ENCODE peak calls at places on chromosomes 3 and 15, in eight cellular contexts. One of them, this sample, is unnamed.

GRCh38 chr3:122003596-122003995 is 18.5 kb downstream of the ILDR1 start:
- DNase-seq in aorta: no peak
- DNase-seq in body of pancreas: no peak
- DNase-seq in adrenal gland: no peak
- DNase-seq in transverse colon: no peak
- DNase-seq in CD4-positive, alpha-beta memory T cell: no peak
- DNase-seq in stomach: no peak
- DNase-seq in cardiac muscle cell: no peak
- DNase-seq in this sample: no peak

GRCh38 chr15:79101866-79102581 is 11.4 kb upstream of the RASGRF1 start:
- DNase-seq in aorta: no peak
- DNase-seq in body of pancreas: no peak
- DNase-seq in adrenal gland: no peak
- DNase-seq in transverse colon: no peak
- DNase-seq in CD4-positive, alpha-beta memory T cell: no peak
- DNase-seq in stomach: no peak
- DNase-seq in cardiac muscle cell: peak; percentile 41
- DNase-seq in this sample: no peak

GRCh38 chr3:151412989-151413388 is 28.4 kb upstream of the P2RY12 start:
- DNase-seq in aorta: no peak
- DNase-seq in body of pancreas: no peak
- DNase-seq in adrenal gland: no peak
- DNase-seq in transverse colon: no peak
- DNase-seq in CD4-positive, alpha-beta memory T cell: no peak
- DNase-seq in stomach: no peak
- DNase-seq in cardiac muscle cell: no peak
- DNase-seq in this sample: no peak

GRCh38 chr15:79455361-79455760 is 23.2 kb downstream of the MINAR1 start:
- DNase-seq in aorta: no peak
- DNase-seq in body of pancreas: no peak
- DNase-seq in adrenal gland: no peak
- DNase-seq in transverse colon: no peak
- DNase-seq in CD4-positive, alpha-beta memory T cell: no peak
- DNase-seq in stomach: no peak
- DNase-seq in cardiac muscle cell: no peak
- DNase-seq in this sample: no peak

GRCh38 chr15:43514241-43515057 is 3.0 kb upstream of the MAP1A start:
- DNase-seq in aorta: peak; percentile 66
- DNase-seq in body of pancreas: no peak
- DNase-seq in adrenal gland: no peak
- DNase-seq in transverse colon: peak; percentile 22
- DNase-seq in CD4-positive, alpha-beta memory T cell: no peak
- DNase-seq in stomach: no peak
- DNase-seq in cardiac muscle cell: peak; percentile 30
- DNase-seq in this sample: no peak

GRCh38 chr15:81098349-81098748 is 35.7 kb upstream of the CFAP161 start:
- DNase-seq in aorta: no peak
- DNase-seq in body of pancreas: no peak
- DNase-seq in adrenal gland: no peak
- DNase-seq in transverse colon: no peak
- DNase-seq in CD4-positive, alpha-beta memory T cell: no peak
- DNase-seq in stomach: no peak
- DNase-seq in cardiac muscle cell: no peak
- DNase-seq in this sample: no peak

GRCh38 chr3:180762866-180763265 is 83.6 kb upstream of the CCDC39 start:
- DNase-seq in aorta: no peak
- DNase-seq in body of pancreas: no peak
- DNase-seq in adrenal gland: no peak
- DNase-seq in transverse colon: no peak
- DNase-seq in CD4-positive, alpha-beta memory T cell: no peak
- DNase-seq in stomach: no peak
- DNase-seq in cardiac muscle cell: no peak
- DNase-seq in this sample: no peak

GRCh38 chr3:136708339-136708985 is 43.7 kb downstream of the STAG1 start:
- DNase-seq in aorta: no peak
- DNase-seq in body of pancreas: no peak
- DNase-seq in adrenal gland: no peak
- DNase-seq in transverse colon: no peak
- DNase-seq in CD4-positive, alpha-beta memory T cell: no peak
- DNase-seq in stomach: no peak
- DNase-seq in cardiac muscle cell: peak; percentile 13
- DNase-seq in this sample: no peak

GRCh38 chr3:148861277-148861869 is 3.7 kb upstream of the CPA3 start:
- DNase-seq in aorta: no peak
- DNase-seq in body of pancreas: no peak
- DNase-seq in adrenal gland: no peak
- DNase-seq in transverse colon: no peak
- DNase-seq in CD4-positive, alpha-beta memory T cell: peak; percentile 13
- DNase-seq in stomach: no peak
- DNase-seq in cardiac muscle cell: peak; percentile 70
- DNase-seq in this sample: no peak

GRCh38 chr3:195448205-195448875 is 5.5 kb upstream of the ACAP2 start:
- DNase-seq in aorta: no peak
- DNase-seq in body of pancreas: no peak
- DNase-seq in adrenal gland: no peak
- DNase-seq in transverse colon: no peak
- DNase-seq in CD4-positive, alpha-beta memory T cell: no peak
- DNase-seq in stomach: no peak
- DNase-seq in cardiac muscle cell: no peak
- DNase-seq in this sample: no peak

GRCh38 chr15:27707216-27707710 is 391.9 kb downstream of the OCA2 start:
- DNase-seq in aorta: no peak
- DNase-seq in body of pancreas: no peak
- DNase-seq in adrenal gland: no peak
- DNase-seq in transverse colon: no peak
- DNase-seq in CD4-positive, alpha-beta memory T cell: no peak
- DNase-seq in stomach: no peak
- DNase-seq in cardiac muscle cell: no peak
- DNase-seq in this sample: no peak

GRCh38 chr3:143480306-143480852 is 360.8 kb downstream of the CHST2 start:
- DNase-seq in aorta: no peak
- DNase-seq in body of pancreas: no peak
- DNase-seq in adrenal gland: no peak
- DNase-seq in transverse colon: no peak
- DNase-seq in CD4-positive, alpha-beta memory T cell: no peak
- DNase-seq in stomach: no peak
- DNase-seq in cardiac muscle cell: peak; percentile 36
- DNase-seq in this sample: no peak

GRCh38 chr3:105608623-105609022 is 241.9 kb downstream of the ALCAM start:
- DNase-seq in aorta: no peak
- DNase-seq in body of pancreas: no peak
- DNase-seq in adrenal gland: no peak
- DNase-seq in transverse colon: no peak
- DNase-seq in CD4-positive, alpha-beta memory T cell: no peak
- DNase-seq in stomach: no peak
- DNase-seq in cardiac muscle cell: no peak
- DNase-seq in this sample: no peak

GRCh38 chr3:50627407-50628051 is 10.6 kb downstream of the MAPKAPK3 start:
- DNase-seq in aorta: peak; percentile 71
- DNase-seq in body of pancreas: no peak
- DNase-seq in adrenal gland: peak; percentile 83
- DNase-seq in transverse colon: no peak
- DNase-seq in CD4-positive, alpha-beta memory T cell: no peak
- DNase-seq in stomach: peak; percentile 38
- DNase-seq in cardiac muscle cell: peak; percentile 35
- DNase-seq in this sample: peak; percentile 81

GRCh38 chr15:47650564-47650963 is 66.7 kb upstream of the SEMA6D start:
- DNase-seq in aorta: no peak
- DNase-seq in body of pancreas: no peak
- DNase-seq in adrenal gland: no peak
- DNase-seq in transverse colon: no peak
- DNase-seq in CD4-positive, alpha-beta memory T cell: no peak
- DNase-seq in stomach: no peak
- DNase-seq in cardiac muscle cell: no peak
- DNase-seq in this sample: no peak

GRCh38 chr3:168248383-168249047 is 152.8 kb upstream of the GOLIM4 start:
- DNase-seq in aorta: peak; percentile 47
- DNase-seq in body of pancreas: peak; percentile 41
- DNase-seq in adrenal gland: no peak
- DNase-seq in transverse colon: no peak
- DNase-seq in CD4-positive, alpha-beta memory T cell: no peak
- DNase-seq in stomach: peak; percentile 29
- DNase-seq in cardiac muscle cell: peak; percentile 46
- DNase-seq in this sample: no peak

GRCh38 chr3:39383190-39383912 is at the start of gene SLC25A38:
- DNase-seq in aorta: peak; percentile 89
- DNase-seq in body of pancreas: peak; percentile 83
- DNase-seq in adrenal gland: peak; percentile 82
- DNase-seq in transverse colon: peak; percentile 85
- DNase-seq in CD4-positive, alpha-beta memory T cell: peak; percentile 85
- DNase-seq in stomach: peak; percentile 80
- DNase-seq in cardiac muscle cell: peak; percentile 91
- DNase-seq in this sample: peak; percentile 92

GRCh38 chr3:127207727-127208482 is 15.0 kb downstream of the PRR23E start:
- DNase-seq in aorta: no peak
- DNase-seq in body of pancreas: no peak
- DNase-seq in adrenal gland: no peak
- DNase-seq in transverse colon: no peak
- DNase-seq in CD4-positive, alpha-beta memory T cell: no peak
- DNase-seq in stomach: peak; percentile 20
- DNase-seq in cardiac muscle cell: no peak
- DNase-seq in this sample: no peak

GRCh38 chr3:38348903-38349302 is 2.3 kb downstream of the XYLB start:
- DNase-seq in aorta: no peak
- DNase-seq in body of pancreas: no peak
- DNase-seq in adrenal gland: no peak
- DNase-seq in transverse colon: no peak
- DNase-seq in CD4-positive, alpha-beta memory T cell: no peak
- DNase-seq in stomach: no peak
- DNase-seq in cardiac muscle cell: peak; percentile 47
- DNase-seq in this sample: no peak

DNA sequence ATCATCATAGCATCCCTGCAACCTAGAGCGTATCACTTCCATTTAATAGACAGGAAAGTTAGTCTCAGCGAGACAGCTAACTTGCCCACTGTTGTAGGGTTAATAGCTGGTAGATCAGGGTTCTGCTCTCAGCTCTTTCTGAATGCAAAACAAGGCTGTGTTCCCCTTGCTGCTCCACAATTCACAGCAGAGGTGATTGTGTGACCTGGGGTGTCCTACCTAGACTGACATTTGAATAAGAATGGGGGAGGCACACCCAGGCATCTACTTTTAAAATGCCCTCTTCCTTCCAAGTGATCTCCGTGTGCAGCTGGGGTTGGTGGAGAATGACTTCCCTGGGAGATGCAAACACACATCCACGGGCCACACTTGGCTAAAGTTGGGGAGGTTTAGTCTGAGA is 43.0 kb upstream of the CACNA2D3 start:
- DNase-seq in aorta: no peak
- DNase-seq in body of pancreas: no peak
- DNase-seq in adrenal gland: no peak
- DNase-seq in transverse colon: no peak
- DNase-seq in CD4-positive, alpha-beta memory T cell: no peak
- DNase-seq in stomach: no peak
- DNase-seq in cardiac muscle cell: no peak
- DNase-seq in this sample: no peak
- H3K27ac ChIP-seq in aorta: no peak overlapping the region
- H3K27ac ChIP-seq in body of pancreas: no peak overlapping the region
- H3K27ac ChIP-seq in adrenal gland: no peak overlapping the region
- H3K27ac ChIP-seq in transverse colon: no peak overlapping the region
- H3K27ac ChIP-seq in CD4-positive, alpha-beta memory T cell: no peak overlapping the region
- H3K27ac ChIP-seq in stomach: no peak overlapping the region
- H3K27ac ChIP-seq in cardiac muscle cell: no peak overlapping the region
- H3K27ac ChIP-seq in this sample: no peak overlapping the region

GRCh38 chr3:64462203-64463120 is 225.3 kb downstream of the ADAMTS9 start:
- DNase-seq in aorta: no peak
- DNase-seq in body of pancreas: no peak
- DNase-seq in adrenal gland: no peak
- DNase-seq in transverse colon: no peak
- DNase-seq in CD4-positive, alpha-beta memory T cell: no peak
- DNase-seq in stomach: no peak
- DNase-seq in cardiac muscle cell: peak; percentile 87
- DNase-seq in this sample: no peak
- H3K27ac ChIP-seq in aorta: no peak overlapping the region
- H3K27ac ChIP-seq in body of pancreas: no peak overlapping the region
- H3K27ac ChIP-seq in adrenal gland: no peak overlapping the region
- H3K27ac ChIP-seq in transverse colon: no peak overlapping the region
- H3K27ac ChIP-seq in CD4-positive, alpha-beta memory T cell: no peak overlapping the region
- H3K27ac ChIP-seq in stomach: peak overlapping the region; percentile 16
- H3K27ac ChIP-seq in cardiac muscle cell: no peak overlapping the region
- H3K27ac ChIP-seq in this sample: no peak overlapping the region

GRCh38 chr3:117606860-117607259 is 897.3 kb downstream of the TUSC7 start:
- DNase-seq in aorta: no peak
- DNase-seq in body of pancreas: no peak
- DNase-seq in adrenal gland: no peak
- DNase-seq in transverse colon: no peak
- DNase-seq in CD4-positive, alpha-beta memory T cell: no peak
- DNase-seq in stomach: no peak
- DNase-seq in cardiac muscle cell: no peak
- DNase-seq in this sample: no peak

GRCh38 chr3:117602054-117602644 is 892.6 kb downstream of the TUSC7 start:
- DNase-seq in aorta: no peak
- DNase-seq in body of pancreas: no peak
- DNase-seq in adrenal gland: no peak
- DNase-seq in transverse colon: no peak
- DNase-seq in CD4-positive, alpha-beta memory T cell: no peak
- DNase-seq in stomach: no peak
- DNase-seq in cardiac muscle cell: no peak
- DNase-seq in this sample: no peak

GRCh38 chr3:117600112-117600511 is 890.5 kb downstream of the TUSC7 start:
- DNase-seq in aorta: no peak
- DNase-seq in body of pancreas: peak; percentile 52
- DNase-seq in adrenal gland: no peak
- DNase-seq in transverse colon: no peak
- DNase-seq in CD4-positive, alpha-beta memory T cell: no peak
- DNase-seq in stomach: peak; percentile 37
- DNase-seq in cardiac muscle cell: no peak
- DNase-seq in this sample: peak; percentile 46

GRCh38 chr3:117600666-117601065 is 891.1 kb downstream of the TUSC7 start:
- DNase-seq in aorta: no peak
- DNase-seq in body of pancreas: no peak
- DNase-seq in adrenal gland: no peak
- DNase-seq in transverse colon: no peak
- DNase-seq in CD4-positive, alpha-beta memory T cell: no peak
- DNase-seq in stomach: no peak
- DNase-seq in cardiac muscle cell: no peak
- DNase-seq in this sample: no peak

DNA sequence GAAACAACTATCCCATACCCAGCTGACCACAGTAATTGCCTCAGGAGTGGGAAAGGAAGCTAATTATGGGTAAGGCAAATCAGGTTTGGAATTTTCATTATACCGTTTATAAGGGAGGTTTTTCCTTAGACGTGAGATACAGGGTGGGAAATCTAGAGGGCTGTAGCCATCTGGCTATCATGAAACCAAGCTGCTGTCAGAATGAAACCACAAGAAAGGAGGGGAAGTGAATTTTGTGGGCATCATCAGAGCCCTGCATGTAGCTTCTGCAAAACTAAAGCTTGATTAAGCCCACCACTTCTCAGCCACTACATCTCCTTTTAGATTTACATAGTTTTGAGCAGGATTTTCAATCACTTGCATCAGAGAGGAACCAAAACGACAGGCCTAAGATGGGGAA is 893.5 kb downstream of the TUSC7 start:
- DNase-seq in aorta: no peak
- DNase-seq in body of pancreas: no peak
- DNase-seq in adrenal gland: no peak
- DNase-seq in transverse colon: no peak
- DNase-seq in CD4-positive, alpha-beta memory T cell: no peak
- DNase-seq in stomach: no peak
- DNase-seq in cardiac muscle cell: no peak
- DNase-seq in this sample: no peak
- H3K27ac ChIP-seq in aorta: no peak overlapping the region
- H3K27ac ChIP-seq in body of pancreas: no peak overlapping the region
- H3K27ac ChIP-seq in adrenal gland: no peak overlapping the region
- H3K27ac ChIP-seq in transverse colon: no peak overlapping the region
- H3K27ac ChIP-seq in CD4-positive, alpha-beta memory T cell: no peak overlapping the region
- H3K27ac ChIP-seq in stomach: no peak overlapping the region
- H3K27ac ChIP-seq in cardiac muscle cell: no peak overlapping the region
- H3K27ac ChIP-seq in this sample: no peak overlapping the region

GRCh38 chr3:25567806-25568524 is 96.7 kb downstream of the TOP2B start:
- DNase-seq in aorta: no peak
- DNase-seq in body of pancreas: no peak
- DNase-seq in adrenal gland: no peak
- DNase-seq in transverse colon: no peak
- DNase-seq in CD4-positive, alpha-beta memory T cell: no peak
- DNase-seq in stomach: no peak
- DNase-seq in cardiac muscle cell: no peak
- DNase-seq in this sample: no peak
- H3K27ac ChIP-seq in aorta: no peak overlapping the region
- H3K27ac ChIP-seq in body of pancreas: no peak overlapping the region
- H3K27ac ChIP-seq in adrenal gland: no peak overlapping the region
- H3K27ac ChIP-seq in transverse colon: no peak overlapping the region
- H3K27ac ChIP-seq in CD4-positive, alpha-beta memory T cell: no peak overlapping the region
- H3K27ac ChIP-seq in stomach: no peak overlapping the region
- H3K27ac ChIP-seq in cardiac muscle cell: no peak overlapping the region
- H3K27ac ChIP-seq in this sample: no peak overlapping the region

This sample was measured in lower lobe of right lung.